ENCODE peak calls at places on chromosomes 16 and 17, in four cellular contexts. J, O, Z and Q are unnamed samples.

GRCh38 chr17:75813081-75814020 is 28.7 kb downstream of the UNK start:
- DNase-seq in Z (no peak), O (no peak), J (no peak), Q (no peak)

GRCh38 chr16:4649744-4650442 is 25.3 kb downstream of the MGRN1 start:
- DNase-seq in O (no peak), J (no peak), Z (no peak), Q (no peak)

GRCh38 chr16:89132194-89133005 is 38.7 kb downstream of the ACSF3 start:
- DNase-seq in O (no peak), Z (no peak), J (no peak), Q (no peak)

GRCh38 chr17:57744195-57745170 is 616 bp downstream of the CCDC182 start:
- DNase-seq in Z (no peak), J (no peak), O (no peak), Q (no peak)

GRCh38 chr16:13063457-13063856 is 162.1 kb downstream of the SHISA9 start:
- DNase-seq in J (no peak), Z (no peak), O (no peak), Q (no peak)

GRCh38 chr16:180101-180920 is at the start of gene HBQ1:
- DNase-seq in J (no peak), Z (peak; percentile 29), O (peak; percentile 51), Q (peak; percentile 11)

GRCh38 chr17:8436169-8436932 is 667 bp downstream of the NDEL1 start:
- DNase-seq in O (peak; percentile 64), Z (peak; percentile 64), J (no peak), Q (peak; percentile 50)

GRCh38 chr16:49663081-49664057 is 192.5 kb downstream of the ZNF423 start:
- DNase-seq in O (no peak), Z (peak; percentile 34), J (no peak), Q (peak; percentile 32)

GRCh38 chr17:14228903-14229302 is 7.8 kb downstream of the CDRT15 start:
- DNase-seq in O (no peak), Z (no peak), J (peak; percentile 8), Q (no peak)

GRCh38 chr17:17060001-17060929 is 18.0 kb downstream of the MPRIP start:
- DNase-seq in Z (no peak), O (no peak), J (no peak), Q (no peak)

GRCh38 chr17:59601130-59601529 is 18.6 kb upstream of the CLTC start:
- DNase-seq in O (no peak), Z (no peak), J (no peak), Q (no peak)

GRCh38 chr17:17416007-17416399 is 60.8 kb upstream of the MED9 start:
- DNase-seq in J (no peak), O (peak; percentile 91), Z (peak; percentile 88), Q (peak; percentile 77)

GRCh38 chr16:21645261-21645721 is 7.1 kb downstream of the IGSF6 start:
- DNase-seq in O (no peak), Z (peak; percentile 45), J (no peak), Q (peak; percentile 38)

GRCh38 chr16:969508-970378 is 1.0 kb downstream of the LMF1 start:
- DNase-seq in O (no peak), J (no peak), Z (peak; percentile 35), Q (no peak)

GRCh38 chr17:34287858-34288257 is 2.3 kb downstream of the CCL11 start:
- DNase-seq in O (no peak), Z (no peak), J (no peak), Q (no peak)

GRCh38 chr17:68318103-68318991 is 27.1 kb downstream of the ARSG start:
- DNase-seq in J (no peak), O (peak; percentile 53), Z (peak; percentile 49), Q (peak; percentile 37)

GRCh38 chr16:81601008-81601428 is 156.4 kb downstream of the CMIP start:
- DNase-seq in Z (peak; percentile 74), J (no peak), O (peak; percentile 46), Q (peak; percentile 68)

GRCh38 chr16:89860747-89861304 is 12.6 kb upstream of the TCF25 start:
- DNase-seq in J (no peak), Z (peak; percentile 57), O (peak; percentile 58), Q (peak; percentile 17)

GRCh38 chr16:52471650-52472370 is 75.1 kb downstream of the TOX3 start:
- DNase-seq in Z (no peak), O (peak; percentile 56), J (no peak), Q (no peak)

GRCh38 chr17:18160128-18160856 is 23.3 kb upstream of the ALKBH5 start:
- DNase-seq in J (no peak), Z (no peak), O (no peak), Q (no peak)

GRCh38 chr16:50616386-50616785 is 64.7 kb downstream of the SNX20 start:
- DNase-seq in O (no peak), J (no peak), Z (peak; percentile 60), Q (no peak)

GRCh38 chr17:3913531-3914318 is 2.5 kb downstream of the P2RX1 start:
- DNase-seq in J (peak; percentile 42), O (peak; percentile 77), Z (peak; percentile 86), Q (peak; percentile 58)

GRCh38 chr17:73341350-73342056 is 29.7 kb upstream of the CDC42EP4 start:
- DNase-seq in O (no peak), J (no peak), Z (no peak), Q (no peak)

GRCh38 chr16:79662673-79663313 is 62.3 kb upstream of the MAF start:
- DNase-seq in Z (no peak), J (no peak), O (no peak), Q (no peak)

GRCh38 chr16:58409316-58409973 is 17.2 kb downstream of the GINS3 start:
- DNase-seq in Z (peak; percentile 79), J (no peak), O (peak; percentile 30), Q (peak; percentile 81)

GRCh38 chr16:85436207-85436606 is 176.9 kb upstream of the GSE1 start:
- DNase-seq in Z (no peak), J (no peak), O (no peak), Q (no peak)

GRCh38 chr16:80803341-80804060 is 897 bp downstream of the CDYL2 start:
- DNase-seq in J (no peak), O (no peak), Z (peak; percentile 13), Q (no peak)

GRCh38 chr17:82553210-82553930 is 33.8 kb downstream of the FOXK2 start:
- DNase-seq in O (no peak), J (no peak), Z (no peak), Q (no peak)

GRCh38 chr16:85860413-85861094 is 38.4 kb upstream of the IRF8 start:
- DNase-seq in O (no peak), J (no peak), Z (no peak), Q (no peak)

GRCh38 chr16:88681084-88681680 is 5.1 kb downstream of the SNAI3 start:
- DNase-seq in Z (no peak), J (no peak), O (peak; percentile 62), Q (no peak)

GRCh38 chr17:80018917-80019651 is 16.6 kb downstream of the TBC1D16 start:
- DNase-seq in Z (no peak), J (no peak), O (no peak), Q (no peak)

DNA sequence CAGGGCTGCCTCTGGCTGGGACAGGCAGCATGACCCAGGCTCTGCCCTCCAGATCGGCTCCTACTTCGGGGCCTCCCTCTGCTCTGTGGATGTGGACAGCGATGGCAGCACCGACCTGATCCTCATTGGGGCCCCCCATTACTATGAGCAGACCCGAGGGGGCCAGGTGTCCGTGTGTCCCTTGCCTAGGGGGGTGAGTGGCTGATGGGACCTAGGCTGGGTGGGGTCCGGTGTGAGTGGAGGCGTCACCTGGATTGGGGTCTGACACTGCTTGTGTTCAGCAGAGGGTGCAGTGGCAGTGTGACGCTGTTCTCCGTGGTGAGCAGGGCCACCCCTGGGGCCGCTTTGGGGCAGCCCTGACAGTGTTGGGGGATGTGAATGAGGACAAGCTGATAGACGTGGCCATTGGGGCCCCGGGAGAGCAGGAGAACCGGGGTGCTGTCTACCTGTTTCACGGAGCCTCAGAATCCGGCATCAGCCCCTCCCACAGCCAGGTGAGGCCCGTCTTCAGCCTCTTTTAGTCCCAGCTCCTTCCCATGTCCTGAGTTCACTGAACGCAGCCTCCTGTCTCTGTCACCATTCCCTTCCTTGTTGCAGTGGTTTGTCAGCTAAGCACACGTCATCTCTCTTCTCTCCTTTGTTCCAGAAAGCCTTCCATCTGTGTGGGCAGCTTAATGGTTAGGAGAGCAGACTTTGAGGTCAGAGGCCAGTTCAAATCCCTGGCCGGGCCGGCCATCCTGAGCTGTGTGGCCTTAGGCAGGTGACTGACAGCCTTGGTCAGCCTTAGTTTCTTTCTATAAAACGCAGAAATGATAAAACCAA is 16.9 kb downstream of the COX6A2 start:
- DNase-seq in J (no peak), O (no peak), Z (no peak), Q (no peak)
- TF ChIP-seq CTCF in J (no peak), O (no peak), Z (no peak), Q (no peak)

DNA sequence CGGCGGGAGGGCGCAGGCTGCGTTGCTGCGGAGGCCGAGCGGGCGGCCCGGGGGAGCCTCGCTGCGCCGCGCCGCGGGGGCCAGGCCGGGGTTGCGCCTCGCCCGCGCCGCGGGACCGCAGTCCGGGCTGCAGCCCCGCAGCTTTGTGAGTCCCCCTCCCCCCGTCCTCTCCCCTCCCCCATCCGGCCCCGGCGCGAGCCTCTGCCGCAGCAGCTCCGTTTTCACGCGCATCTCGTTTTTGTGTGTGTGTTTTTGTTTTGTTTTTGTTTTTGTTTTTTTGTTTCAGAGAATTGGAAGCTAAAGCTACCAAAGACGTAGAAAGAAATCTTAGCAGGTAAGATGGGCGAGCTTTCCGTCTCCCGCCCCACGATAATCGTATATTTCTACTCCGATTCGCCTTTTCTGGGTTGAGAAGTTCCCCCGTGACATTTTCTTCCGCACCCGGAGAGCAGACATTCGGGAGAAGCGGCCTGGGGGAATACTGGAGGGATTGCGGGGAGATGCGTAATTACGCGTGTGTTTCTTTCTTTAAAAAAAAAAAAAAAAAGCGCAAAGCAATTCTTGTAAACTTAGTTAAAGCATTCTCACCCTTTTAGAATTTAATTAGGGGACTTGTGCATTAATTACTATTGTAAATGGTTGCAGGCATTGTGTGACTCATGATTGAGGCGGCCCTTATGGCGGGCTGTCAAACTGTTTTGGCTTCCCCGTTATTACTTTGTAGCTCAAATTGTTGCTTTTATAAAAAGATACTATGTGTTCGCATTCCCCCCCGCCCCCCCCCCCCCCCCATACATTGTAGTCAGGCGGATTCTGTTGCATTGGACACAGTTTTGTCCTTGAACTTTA is 740 bp downstream of the TNRC6A start:
- DNase-seq in O (peak; percentile 9), J (no peak), Z (peak; percentile 21), Q (peak; percentile 28)
- H3K4me3 ChIP-seq in O (peak overlapping the region; percentile 90), J (peak overlapping the region; percentile 87), Z (peak overlapping the region; percentile 77), Q (peak overlapping the region; percentile 89)

DNA sequence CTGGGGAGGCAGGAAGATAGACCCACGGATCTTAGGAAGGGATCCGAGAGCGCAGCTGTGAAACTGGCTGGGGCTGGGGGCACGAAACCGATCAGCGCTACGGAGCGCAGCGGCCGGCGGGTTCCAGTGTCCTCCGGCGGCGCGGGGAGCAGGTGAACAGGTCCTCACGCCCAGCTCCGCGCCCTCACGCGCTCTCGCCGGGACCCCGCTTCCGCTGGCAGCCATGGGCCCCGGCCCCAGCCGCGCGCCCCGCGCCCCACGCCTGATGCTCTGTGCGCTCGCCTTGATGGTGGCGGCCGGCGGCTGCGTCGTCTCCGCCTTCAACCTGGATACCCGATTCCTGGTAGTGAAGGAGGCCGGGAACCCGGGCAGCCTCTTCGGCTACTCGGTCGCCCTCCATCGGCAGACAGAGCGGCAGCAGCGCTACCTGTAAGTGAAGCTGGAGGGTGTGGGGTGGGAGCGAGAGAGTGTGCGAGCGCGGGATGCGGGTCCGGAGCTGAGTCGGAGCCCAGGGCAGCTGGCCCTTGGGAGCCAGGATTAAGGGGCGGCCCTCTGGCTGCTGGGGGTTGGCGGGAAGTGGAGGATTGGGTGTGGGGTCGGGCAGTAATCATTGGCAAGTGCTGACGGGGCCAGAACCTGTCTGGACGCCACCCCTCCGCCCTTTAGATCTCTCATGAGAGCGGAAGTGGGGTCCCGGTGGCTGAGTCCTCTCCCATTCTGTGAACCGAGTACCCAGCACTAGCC is 479 bp downstream of the ITGA3 start:
- DNase-seq in O (peak; percentile 82), Z (peak; percentile 66), J (no peak), Q (peak; percentile 74)
- TF ChIP-seq CTCF in O (peak; percentile 37), Z (peak; percentile 61), J (peak; percentile 50), Q (peak; percentile 62)

GRCh38 chr16:28492511-28492910 is 637 bp upstream of the CLN3 start:
- DNase-seq in O (no peak), Z (no peak), J (no peak), Q (no peak)
- H3K4me3 ChIP-seq in O (peak overlapping the region; percentile 68), Z (no peak overlapping the region), J (peak overlapping the region; percentile 100), Q (peak overlapping the region; percentile 100)